ENCODE peak calls at places on chromosomes 11 and 22, in six cellular contexts. J is HCT116, D is PC-3, Y is mesothelial cell of epicardium, T is nephron progenitor cell, U is kidney. Q is an unnamed sample.

GRCh38 chr11:116515666-116516184 is 257.1 kb downstream of the BUD13 start:
- DNase-seq in Y (no peak), D (no peak), T (peak; percentile 41), J (no peak), U (no peak), Q (no peak)

GRCh38 chr11:100695911-100696310 is 8.8 kb downstream of the ARHGAP42 start:
- DNase-seq in T (no peak), Y (no peak), U (no peak), D (no peak), J (no peak), Q (no peak)

GRCh38 chr11:3197878-3198528 is 20.6 kb downstream of the MRGPRG start:
- DNase-seq in D (no peak), U (peak; percentile 57), T (no peak), J (no peak), Y (no peak), Q (peak; percentile 18)

GRCh38 chr22:36156515-36157419 is 3.8 kb downstream of the APOL3 start:
- DNase-seq in Y (peak; percentile 45), T (peak; percentile 48), U (peak; percentile 93), J (no peak), D (peak; percentile 58), Q (peak; percentile 81)

GRCh38 chr22:43228330-43228729 is 41.4 kb upstream of the TTLL12 start:
- DNase-seq in D (peak; percentile 35), J (peak; percentile 10), U (no peak), T (peak; percentile 62), Y (no peak), Q (no peak)

GRCh38 chr11:89604281-89604680 is 105.8 kb upstream of the TRIM77 start:
- DNase-seq in T (no peak), Y (no peak), J (no peak), U (no peak), D (no peak), Q (no peak)

GRCh38 chr11:128315933-128316332 is 271.4 kb downstream of the ETS1 start:
- DNase-seq in T (no peak), Y (no peak), D (no peak), J (no peak), U (no peak), Q (no peak)

GRCh38 chr11:67435031-67435726 is 2.3 kb downstream of the PTPRCAP start:
- DNase-seq in D (no peak), Y (no peak), J (no peak), T (no peak), U (no peak), Q (no peak)

GRCh38 chr11:4184163-4184916 is 89.7 kb downstream of the RRM1 start:
- DNase-seq in Y (no peak), U (no peak), D (no peak), T (no peak), J (no peak), Q (no peak)

GRCh38 chr22:45185718-45186511 is 22.2 kb downstream of the NUP50 start:
- DNase-seq in U (no peak), D (no peak), T (no peak), Y (no peak), J (no peak), Q (no peak)
- TF ChIP-seq CTCF in U (no peak), D (no peak), T (no peak), Y (no peak), J (no peak), Q (no peak)

GRCh38 chr22:22550789-22551434 is 8.2 kb downstream of the PRAME start:
- DNase-seq in U (no peak), T (no peak), D (no peak), J (no peak), Y (no peak), Q (no peak)

GRCh38 chr22:22554324-22555284 is 4.5 kb downstream of the PRAME start:
- DNase-seq in Y (no peak), U (no peak), J (no peak), T (no peak), D (no peak), Q (no peak)

GRCh38 chr22:22553735-22554134 is 5.3 kb downstream of the PRAME start:
- DNase-seq in U (no peak), T (no peak), D (no peak), Y (no peak), J (no peak), Q (no peak)

GRCh38 chr22:22553141-22553540 is 5.9 kb downstream of the PRAME start:
- DNase-seq in T (no peak), U (no peak), J (no peak), Y (no peak), D (no peak), Q (no peak)

DNA sequence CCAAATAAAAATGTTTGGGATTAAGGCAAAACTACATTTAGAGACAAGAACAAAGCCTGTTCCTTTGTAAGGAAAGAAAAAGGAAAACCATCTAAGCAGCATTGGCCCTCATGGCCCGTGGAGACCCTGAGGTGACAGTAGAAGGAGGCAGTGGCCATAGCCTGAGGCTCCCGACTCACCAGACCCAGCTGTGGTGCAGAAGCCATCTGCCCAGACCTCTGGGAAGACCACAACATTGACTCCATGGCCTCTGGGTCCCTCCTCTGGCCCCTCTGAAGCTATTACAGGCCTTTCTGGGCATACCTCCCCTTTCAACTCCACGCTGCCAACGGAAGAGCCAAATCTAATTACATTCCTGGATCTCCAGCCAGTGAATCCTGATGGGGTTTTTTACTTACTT is 6.4 kb downstream of the PRAME start:
- DNase-seq in T (no peak), Y (no peak), U (no peak), J (no peak), D (no peak), Q (no peak)
- TF ChIP-seq CTCF in T (no peak), Y (no peak), U (no peak), J (no peak), D (no peak), Q (no peak)

GRCh38 chr11:119484741-119485605 is 62.0 kb upstream of the THY1 start:
- DNase-seq in J (no peak), D (no peak), U (no peak), T (peak; percentile 38), Y (no peak), Q (peak; percentile 38)
- TF ChIP-seq CTCF in J (peak; percentile 49), D (peak; percentile 43), U (no peak), T (no peak), Y (peak; percentile 55), Q (no peak)

GRCh38 chr11:41494716-41495115 is 35.3 kb upstream of the LRRC4C start:
- DNase-seq in Y (no peak), D (no peak), U (no peak), T (no peak), J (no peak), Q (no peak)

GRCh38 chr11:41499429-41499828 is 40.0 kb upstream of the LRRC4C start:
- DNase-seq in D (no peak), Y (no peak), T (no peak), J (no peak), U (no peak), Q (no peak)

GRCh38 chr11:41497974-41498373 is 38.5 kb upstream of the LRRC4C start:
- DNase-seq in J (no peak), D (no peak), Y (no peak), T (no peak), U (no peak), Q (no peak)

DNA sequence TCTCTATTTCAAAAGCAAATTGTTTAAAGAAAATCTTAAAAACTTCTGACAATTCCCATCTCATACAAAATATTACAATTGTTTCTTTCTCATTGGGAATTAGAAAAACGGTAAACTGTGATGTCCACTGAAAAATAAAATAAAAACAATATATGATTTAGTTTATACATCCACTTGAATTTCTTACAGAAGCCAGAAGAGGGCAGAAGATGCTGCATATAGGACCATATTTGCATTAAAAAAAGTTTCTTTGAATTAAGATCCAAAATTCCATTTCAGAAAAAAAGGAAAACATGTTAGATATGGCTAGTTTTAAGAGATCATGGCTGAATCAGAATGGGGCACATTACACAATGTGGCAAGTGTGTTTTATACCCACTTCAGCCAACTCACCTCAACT is 39.3 kb upstream of the LRRC4C start:
- DNase-seq in U (no peak), Y (no peak), D (peak; percentile 43), J (no peak), T (no peak), Q (no peak)
- TF ChIP-seq CTCF in U (peak; percentile 15), Y (peak; percentile 68), D (peak; percentile 64), J (no peak), T (peak; percentile 51), Q (peak; percentile 50)